ENCODE peak calls at places on chromosomes 4 and X, in ten cellular contexts. P, I, J, O, D, R, S, V, A and K are unnamed samples.

GRCh38 chrX:47191331-47191730 is 2.3 kb upstream of the UBA1 start:
- DNase-seq in O (peak), R (peak), A (no peak), I (no peak), J (peak), D (peak), V (peak), P (peak), S (peak), K (peak)

GRCh38 chrX:85052636-85053343 is 49.1 kb downstream of the APOOL start:
- DNase-seq in D (peak), P (peak), A (no peak), J (no peak), V (peak), S (no peak), O (no peak), R (no peak), I (peak), K (no peak)

GRCh38 chr4:84530871-84531270 is 31.8 kb upstream of the NKX6-1 start:
- DNase-seq in V (peak), R (no peak), J (no peak), D (peak), P (no peak), A (no peak), O (no peak), S (no peak), I (peak), K (no peak)

GRCh38 chr4:184756399-184756798 is 22.5 kb upstream of the CENPU start:
- DNase-seq in S (no peak), J (no peak), P (no peak), D (peak), V (no peak), R (no peak), A (no peak), I (no peak), O (no peak), K (no peak)

GRCh38 chr4:134601706-134602105 is 400.1 kb upstream of the PABPC4L start:
- DNase-seq in I (no peak), A (no peak), V (no peak), O (no peak), J (no peak), D (no peak), S (no peak), P (no peak), R (no peak), K (no peak)

GRCh38 chrX:45807572-45808425 is 607.1 kb upstream of the DIPK2B start:
- DNase-seq in R (peak), A (no peak), I (no peak), P (no peak), J (no peak), O (no peak), S (no peak), D (peak), V (peak), K (no peak)

GRCh38 chrX:104135677-104136076 is 21.1 kb downstream of the SLC25A53 start:
- DNase-seq in O (no peak), P (no peak), R (no peak), D (no peak), S (no peak), J (no peak), V (no peak), I (no peak), A (no peak), K (no peak)

GRCh38 chrX:100975212-100975611 is 5.7 kb downstream of the ARL13A start:
- DNase-seq in R (no peak), P (no peak), O (no peak), J (no peak), V (no peak), S (no peak), D (no peak), I (no peak), A (no peak), K (no peak)

GRCh38 chrX:78357342-78358055 is 30.1 kb upstream of the CYSLTR1 start:
- DNase-seq in V (no peak), J (no peak), R (no peak), D (peak), O (no peak), S (no peak), P (no peak), I (no peak), A (no peak), K (no peak)

GRCh38 chrX:153765138-153766079 is 1.4 kb downstream of the PLXNB3 start:
- DNase-seq in A (no peak), R (no peak), J (no peak), D (no peak), I (no peak), P (no peak), O (peak), S (no peak), V (peak), K (peak)

GRCh38 chr4:111537861-111538260 is 607.4 kb upstream of the FAM241A start:
- DNase-seq in I (peak), P (no peak), V (peak), O (no peak), R (no peak), S (no peak), D (no peak), J (no peak), A (no peak), K (no peak)

GRCh38 chr4:60780874-60781273 is 419.3 kb upstream of the ADGRL3 start:
- DNase-seq in V (no peak), S (no peak), J (no peak), A (no peak), R (no peak), O (no peak), P (no peak), D (peak), I (no peak), K (no peak)

GRCh38 chr4:17124767-17125166 is 226.3 kb upstream of the LDB2 start:
- DNase-seq in V (no peak), R (no peak), I (no peak), O (no peak), J (no peak), D (no peak), S (no peak), P (no peak), A (no peak), K (no peak)

GRCh38 chrX:154308108-154308946 is 12.7 kb downstream of the TKTL1 start:
- DNase-seq in R (peak), J (peak), S (no peak), A (peak), P (no peak), V (peak), I (peak), D (peak), O (peak), K (peak)

GRCh38 chrX:110734894-110735541 is 60.6 kb downstream of the CHRDL1 start:
- DNase-seq in S (no peak), J (no peak), V (peak), O (no peak), D (peak), P (no peak), I (peak), R (no peak), A (no peak), K (no peak)

GRCh38 chr4:185469539-185470154 is 1.9 kb downstream of the CCDC110 start:
- DNase-seq in D (no peak), P (no peak), O (peak), A (no peak), R (no peak), S (no peak), V (no peak), J (no peak), I (no peak), K (no peak)

GRCh38 chr4:177771645-177772044 is 329.4 kb upstream of the AGA start:
- DNase-seq in S (no peak), I (no peak), O (no peak), V (no peak), P (no peak), J (no peak), D (no peak), R (no peak), A (no peak), K (no peak)

GRCh38 chr4:13920901-13921300 is 293.4 kb upstream of the BOD1L1 start:
- DNase-seq in J (no peak), V (peak), O (no peak), A (no peak), R (no peak), S (no peak), P (no peak), I (peak), D (peak), K (no peak)

GRCh38 chrX:129653985-129654651 is 638 bp downstream of the APLN start:
- DNase-seq in J (peak), V (no peak), I (no peak), R (no peak), S (peak), O (peak), D (no peak), A (no peak), P (peak), K (peak)

GRCh38 chr4:10179957-10180602 is 63.5 kb upstream of the WDR1 start:
- DNase-seq in D (no peak), J (no peak), I (peak), O (no peak), S (no peak), P (no peak), R (no peak), V (no peak), A (no peak), K (no peak)

GRCh38 chrX:151680805-151681204 is 14.5 kb upstream of the PRRG3 start:
- DNase-seq in I (no peak), O (peak), P (peak), S (peak), D (peak), J (peak), V (peak), A (no peak), R (peak), K (peak)

GRCh38 chr4:9880411-9881197 is 99.2 kb downstream of the DRD5 start:
- DNase-seq in D (no peak), A (no peak), S (no peak), R (no peak), J (no peak), O (no peak), I (no peak), V (no peak), P (no peak), K (no peak)

GRCh38 chr4:77155631-77156345 is 1.2 kb upstream of the CCNG2 start:
- DNase-seq in A (no peak), P (peak), D (no peak), I (no peak), V (peak), J (no peak), S (peak), R (no peak), O (no peak), K (no peak)

GRCh38 chr4:128782875-128783614 is 26.5 kb upstream of the JADE1 start:
- DNase-seq in O (no peak), R (no peak), J (no peak), V (no peak), S (no peak), P (no peak), A (no peak), I (peak), D (peak), K (no peak)

GRCh38 chrX:119389854-119390501 is 9.2 kb upstream of the SLC25A43 start:
- DNase-seq in V (peak), A (no peak), S (no peak), D (no peak), P (peak), R (no peak), I (no peak), O (no peak), J (no peak), K (no peak)